ENCODE peak calls at places on chromosomes 2 and 18, in four cellular contexts. A, X, C and W are unnamed samples.

GRCh38 chr2:83233284-83233683 is 1225.8 kb downstream of the SUCLG1 start:
- DNase-seq in A (no peak), C (no peak), X (no peak), W (no peak)

GRCh38 chr2:73852020-73852419 is 23.3 kb downstream of the STAMBP start:
- DNase-seq in C (no peak), X (peak; percentile 83), A (peak; percentile 86), W (peak; percentile 90)

GRCh38 chr18:66867653-66868052 is 263.8 kb upstream of the CDH19 start:
- DNase-seq in X (peak; percentile 75), A (peak; percentile 13), C (no peak), W (no peak)

GRCh38 chr2:168552450-168552856 is 96.4 kb downstream of the CERS6 start:
- DNase-seq in C (no peak), A (no peak), X (no peak), W (no peak)

GRCh38 chr18:23453657-23454011 is 547 bp downstream of the RIOK3 start:
- DNase-seq in C (peak; percentile 17), A (peak; percentile 82), X (peak; percentile 69), W (peak; percentile 69)

GRCh38 chr2:171564463-171564862 is 42.2 kb downstream of the CYBRD1 start:
- DNase-seq in X (no peak), C (no peak), A (peak; percentile 57), W (peak; percentile 39)

GRCh38 chr2:42847596-42848151 is 55.3 kb upstream of the HAAO start:
- DNase-seq in X (no peak), C (no peak), A (no peak), W (no peak)

GRCh38 chr2:42438685-42439084 is 55.1 kb downstream of the KCNG3 start:
- DNase-seq in X (no peak), C (no peak), A (no peak), W (no peak)

GRCh38 chr2:152557273-152557879 is 159.9 kb downstream of the PRPF40A start:
- DNase-seq in A (no peak), C (no peak), X (no peak), W (no peak)

GRCh38 chr2:241507430-241508239 is 749 bp downstream of the STK25 start:
- DNase-seq in C (peak; percentile 34), A (peak; percentile 45), X (no peak), W (peak; percentile 33)

GRCh38 chr2:226578879-226579278 is 220.7 kb downstream of the IRS1 start:
- DNase-seq in X (peak; percentile 66), C (no peak), A (peak; percentile 87), W (peak; percentile 30)

GRCh38 chr2:37876227-37876626 is 48.9 kb upstream of the RMDN2 start:
- DNase-seq in X (no peak), A (no peak), C (no peak), W (no peak)

GRCh38 chr2:53347219-53347618 is 420.4 kb upstream of the CHAC2 start:
- DNase-seq in X (no peak), C (no peak), A (peak; percentile 6), W (no peak)

GRCh38 chr2:230921806-230922595 is 3.0 kb downstream of the GPR55 start:
- DNase-seq in A (no peak), X (no peak), C (no peak), W (no peak)

GRCh38 chr2:231714639-231715498 is 6.5 kb downstream of the PTMA start:
- DNase-seq in C (peak; percentile 89), X (no peak), A (no peak), W (no peak)

GRCh38 chr18:8124232-8125146 is 484.7 kb upstream of the RAB12 start:
- DNase-seq in C (no peak), A (no peak), X (no peak), W (no peak)

GRCh38 chr2:225996477-225996858 is 597.0 kb downstream of the NYAP2 start:
- DNase-seq in C (no peak), A (peak; percentile 10), X (no peak), W (no peak)

GRCh38 chr2:186255823-186256222 is 230.2 kb upstream of the ZC3H15 start:
- DNase-seq in A (no peak), C (no peak), X (no peak), W (no peak)

GRCh38 chr2:99066602-99067001 is 74.9 kb upstream of the C2orf15 start:
- DNase-seq in C (no peak), X (peak; percentile 41), A (peak; percentile 67), W (peak; percentile 61)

GRCh38 chr2:19993731-19994130 is 3.8 kb upstream of the WDR35 start:
- DNase-seq in X (no peak), C (no peak), A (no peak), W (peak; percentile 51)

GRCh38 chr2:13650586-13651180 is 933.9 kb downstream of the TRIB2 start:
- DNase-seq in A (no peak), X (no peak), C (no peak), W (no peak)